ENCODE peak calls at places on chromosomes 4 and X, in four cellular contexts. I is breast epithelium, E is suprapubic skin, K is stomach. L is an unnamed sample.
A peak's percentile ranks its signal among the peaks of the same experiment; 100 is the strongest.

GRCh38 chrX:24216827-24217226 is 67.3 kb downstream of the ZFX start:
- DNase-seq in K (no peak), I (no peak), E (no peak), L (no peak)

GRCh38 chr4:109207060-109207459 is 95.4 kb downstream of the COL25A1 start:
- DNase-seq in E (no peak), K (no peak), I (no peak), L (no peak)

GRCh38 chr4:18568600-18568999 is 547.0 kb upstream of the LCORL start:
- DNase-seq in E (no peak), I (no peak), K (no peak), L (no peak)

GRCh38 chrX:373641-374471 is 12.9 kb downstream of the PPP2R3B start:
- DNase-seq in E (no peak), K (no peak), I (no peak), L (no peak)

GRCh38 chrX:120749141-120749846 is 119.4 kb upstream of the C1GALT1C1 start:
- DNase-seq in E (no peak), I (no peak), K (no peak), L (no peak)

GRCh38 chrX:148771440-148771839 is 271.0 kb downstream of the AFF2 start:
- DNase-seq in K (no peak), I (no peak), E (no peak), L (no peak)

GRCh38 chrX:11666180-11666579 is 460 bp upstream of the ARHGAP6 start:
- DNase-seq in K (no peak), E (no peak), I (no peak), L (no peak)

GRCh38 chr4:2830632-2831610 is 12.7 kb upstream of the ADD1 start:
- DNase-seq in I (no peak), E (peak; percentile 62), K (peak; percentile 20), L (peak; percentile 83)

GRCh38 chrX:13024911-13025454 is 19.4 kb downstream of the FAM9C start:
- DNase-seq in I (no peak), E (no peak), K (no peak), L (no peak)

GRCh38 chr4:89614155-89614554 is 222.8 kb downstream of the SNCA start:
- DNase-seq in K (no peak), E (no peak), I (no peak), L (no peak)

GRCh38 chr4:1215347-1216075 is 33.4 kb downstream of the CTBP1 start:
- DNase-seq in E (no peak), K (peak; percentile 43), I (no peak), L (no peak)

GRCh38 chrX:47623540-47624027 is 3.9 kb upstream of the SYN1 start:
- DNase-seq in K (no peak), I (no peak), E (no peak), L (peak; percentile 20)

GRCh38 chr4:84501721-84502267 is 2.7 kb upstream of the NKX6-1 start:
- DNase-seq in K (no peak), I (no peak), E (no peak), L (no peak)

GRCh38 chr4:85491527-85491926 is 16.6 kb downstream of the ARHGAP24 start:
- DNase-seq in K (no peak), I (no peak), E (no peak), L (no peak)

GRCh38 chr4:144787365-144788263 is 141.7 kb downstream of the HHIP start:
- DNase-seq in I (no peak), K (no peak), E (no peak), L (no peak)

GRCh38 chr4:36269533-36269932 is 11.9 kb upstream of the DTHD1 start:
- DNase-seq in E (no peak), I (no peak), K (no peak), L (no peak)

GRCh38 chr4:158535130-158535614 is 13.5 kb downstream of the RXFP1 start:
- DNase-seq in K (no peak), I (no peak), E (no peak), L (no peak)

GRCh38 chr4:107219681-107220080 is 183.6 kb upstream of the DKK2 start:
- DNase-seq in K (no peak), I (no peak), E (no peak), L (no peak)

GRCh38 chrX:133412246-133412645 is 3.0 kb downstream of the GPC4 start:
- DNase-seq in E (no peak), I (no peak), K (no peak), L (no peak)

GRCh38 chr4:33334416-33334815 is 2614.2 kb downstream of the PCDH7 start:
- DNase-seq in E (no peak), K (no peak), I (no peak), L (no peak)

GRCh38 chr4:95867919-95868318 is 28.0 kb downstream of the PDHA2 start:
- DNase-seq in I (no peak), E (no peak), K (no peak), L (no peak)

GRCh38 chrX:13013353-13014110 is 30.9 kb downstream of the FAM9C start:
- DNase-seq in E (no peak), K (no peak), I (no peak), L (no peak)

GRCh38 chr4:174757736-174758135 is 71.3 kb downstream of the GLRA3 start:
- DNase-seq in K (no peak), E (no peak), I (no peak), L (no peak)

GRCh38 chr4:133151301-133151680 is 2.2 kb downstream of the PCDH10 start:
- DNase-seq in E (no peak), I (no peak), K (no peak), L (no peak)

GRCh38 chr4:19329631-19330030 is 922.1 kb upstream of the SLIT2 start:
- DNase-seq in K (no peak), I (no peak), E (no peak), L (no peak)

GRCh38 chr4:118076958-118077766 is 42.9 kb downstream of the NDST3 start:
- DNase-seq in I (no peak), K (no peak), E (no peak), L (no peak)

DNA sequence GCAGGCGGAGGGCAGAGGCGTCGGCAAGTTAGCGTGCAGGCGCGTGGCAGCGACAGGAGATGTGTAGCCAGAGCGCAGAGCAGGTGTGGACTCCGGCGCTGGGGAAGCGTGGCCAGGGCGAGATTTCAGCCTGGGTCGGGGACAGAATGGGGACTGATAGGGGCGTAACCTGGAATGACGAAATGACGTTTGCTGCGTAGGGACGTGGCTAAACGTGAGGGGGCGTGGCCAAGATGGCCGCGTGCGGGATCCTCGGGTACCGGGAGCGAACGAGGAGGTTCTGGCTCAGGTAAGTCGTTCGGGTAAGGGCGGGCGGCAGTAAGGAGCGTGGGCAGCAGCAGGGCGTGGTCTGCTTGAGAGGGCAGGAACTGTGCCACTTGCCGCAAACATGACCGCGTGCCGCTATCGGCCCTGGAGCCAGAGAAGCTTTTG is 10.9 kb upstream of the CLTRN start:
- DNase-seq in E (peak; percentile 82), K (peak; percentile 89), I (peak; percentile 92), L (peak; percentile 97)
- TF ChIP-seq POLR2A in E (no peak), K (peak; percentile 33), I (peak; percentile 14), L (no peak)

DNA sequence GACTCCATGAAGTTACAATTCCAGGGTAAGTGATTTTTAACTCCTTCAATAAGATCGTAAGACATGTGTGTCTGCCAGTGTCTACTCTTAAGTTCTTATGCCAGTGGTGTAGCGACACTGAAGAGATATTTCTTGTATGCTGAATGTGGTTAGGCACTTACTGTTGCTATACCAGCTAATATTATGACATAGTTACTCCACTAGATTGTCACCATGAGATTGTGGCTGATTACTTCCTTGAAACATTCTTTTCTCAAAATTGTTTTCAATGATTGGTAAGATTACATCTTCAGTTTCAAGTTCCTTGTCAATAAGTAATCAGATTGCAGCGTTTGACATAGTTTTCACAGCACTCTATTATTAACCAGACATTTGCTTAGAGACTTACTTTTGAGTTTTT is 60.6 kb upstream of the PAGE5 start:
- DNase-seq in I (no peak), K (no peak), E (no peak), L (no peak)
- H3K4me3 ChIP-seq in I (no peak overlapping the region), K (no peak overlapping the region), E (peak overlapping the region; percentile 58), L (no peak overlapping the region)

GRCh38 chrX:125744914-125745313 is 421.2 kb downstream of the DCAF12L2 start:
- DNase-seq in E (no peak), I (no peak), K (no peak), L (no peak)
- TF ChIP-seq CTCF in E (no peak), I (no peak), K (no peak), L (no peak)

GRCh38 chr4:153465583-153465921 is 608 bp upstream of the TMEM131L start:
- DNase-seq in E (no peak), I (peak; percentile 45), K (peak; percentile 41), L (no peak)

GRCh38 chr4:153467154-153467896 is 1.2 kb downstream of the TMEM131L start:
- DNase-seq in I (peak; percentile 51), E (no peak), K (peak; percentile 84), L (no peak)

GRCh38 chr4:153465145-153465544 is 1.0 kb upstream of the TMEM131L start:
- DNase-seq in K (no peak), E (no peak), I (no peak), L (no peak)

GRCh38 chr4:153466637-153467153 is 535 bp downstream of the TMEM131L start:
- DNase-seq in I (no peak), K (no peak), E (no peak), L (no peak)

GRCh38 chr4:153465922-153466636 is at the start of gene TMEM131L:
- DNase-seq in E (no peak), K (peak; percentile 72), I (peak; percentile 45), L (peak; percentile 45)
- TF ChIP-seq POLR2A in E (no peak), K (peak; percentile 13), I (no peak), L (no peak)

DNA sequence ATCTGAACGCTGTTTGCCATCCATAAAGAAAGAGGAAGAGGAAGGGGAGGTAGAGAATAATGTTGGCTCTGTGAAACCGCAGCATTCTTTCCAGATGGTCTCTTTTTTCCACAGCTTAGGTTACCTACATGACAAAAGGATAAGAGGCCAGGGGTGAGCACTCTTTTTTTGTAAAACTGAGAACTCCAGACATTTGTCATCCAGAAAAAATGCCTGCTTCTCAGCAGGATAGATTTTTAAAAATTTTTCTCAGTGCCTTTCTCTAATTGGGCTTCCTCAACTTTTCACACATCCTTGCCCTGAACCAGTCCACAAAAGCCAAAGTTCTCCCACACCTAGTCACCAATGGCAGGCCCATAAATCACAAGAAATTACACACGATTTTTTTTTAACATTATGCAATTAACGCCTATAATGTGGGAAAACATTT is 158.1 kb upstream of the TENM3 start:
- DNase-seq in K (no peak), I (no peak), E (no peak), L (no peak)
- H3K4me3 ChIP-seq in K (no peak overlapping the region), I (no peak overlapping the region), E (no peak overlapping the region), L (no peak overlapping the region)

DNA sequence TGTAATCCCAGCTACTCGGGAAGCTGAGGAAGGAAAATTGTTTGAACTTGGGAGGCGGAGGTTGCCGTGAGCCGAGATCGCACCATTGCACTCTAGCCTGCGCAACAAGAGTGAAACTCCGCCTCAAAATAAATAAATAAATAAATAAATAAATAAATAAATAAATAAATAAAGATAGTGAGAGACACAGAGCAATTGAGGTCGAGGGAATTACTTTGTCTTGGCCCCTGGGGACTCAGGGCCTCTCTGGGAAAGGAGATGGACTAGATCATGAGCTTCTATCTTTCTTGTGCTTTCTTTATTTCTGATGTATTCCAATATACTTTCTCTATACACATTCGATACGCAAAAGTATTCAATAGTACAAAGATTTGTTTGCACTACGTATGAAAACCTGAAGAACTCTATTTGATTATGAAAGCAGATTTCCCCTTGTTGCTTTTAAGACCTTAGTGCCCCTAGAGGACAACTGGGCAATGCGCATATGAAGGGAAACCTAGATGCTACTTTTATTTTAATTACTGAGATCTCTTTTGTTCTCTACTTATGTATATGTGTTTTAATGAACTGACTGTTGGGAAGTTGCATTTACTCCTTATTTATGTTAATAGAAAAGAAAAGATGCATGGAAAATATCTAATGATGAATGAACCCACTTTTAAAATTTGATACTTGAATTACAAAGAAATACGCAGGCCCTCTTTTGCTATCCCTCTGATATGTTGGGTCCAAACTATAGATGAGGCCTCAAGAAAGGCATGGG is 12.8 kb upstream of the ELOVL6 start:
- DNase-seq in E (no peak), K (no peak), I (no peak), L (no peak)
- TF ChIP-seq CTCF in E (peak; percentile 74), K (peak; percentile 69), I (peak; percentile 24), L (no peak)

L was measured in lower leg skin.